ENCODE peak calls at places on chromosomes 5 and 9, in nine cellular contexts. K is foreskin fibroblast; C is ovary; W is gastrocnemius medialis; B is HFF-Myc; Z is brain microvascular endothelial cell; A is stomach; Q is CD4-positive, alpha-beta T cell; U is NB4. D is an unnamed sample.

GRCh38 chr9:128505414-128505765 is 871 bp downstream of the GLE1 start:
- DNase-seq in Q (no peak), K (no peak), C (no peak), W (no peak), A (no peak), Z (no peak), B (no peak), U (no peak), D (no peak)

GRCh38 chr9:116656977-116657376 is 30.1 kb upstream of the TRIM32 start:
- DNase-seq in B (no peak), W (no peak), C (no peak), A (no peak), Q (no peak), U (no peak), Z (no peak), K (peak), D (no peak)

GRCh38 chr5:172502969-172503368 is 48.6 kb upstream of the SH3PXD2B start:
- DNase-seq in Z (no peak), Q (no peak), K (no peak), B (no peak), C (peak), W (no peak), U (peak), A (no peak), D (no peak)

GRCh38 chr9:124659099-124659659 is 111.9 kb downstream of the NR6A1 start:
- DNase-seq in A (peak), C (peak), W (peak), Q (no peak), K (peak), Z (peak), B (peak), U (peak), D (no peak)

GRCh38 chr5:138408023-138408422 is 30.8 kb upstream of the REEP2 start:
- DNase-seq in C (no peak), Z (no peak), Q (no peak), U (no peak), B (no peak), K (no peak), A (peak), W (no peak), D (no peak)

GRCh38 chr9:121640076-121640475 is 11.4 kb upstream of the DAB2IP start:
- DNase-seq in U (peak), A (peak), W (no peak), K (no peak), Q (no peak), B (no peak), C (peak), Z (no peak), D (peak)

GRCh38 chr9:763692-764091 is 77.8 kb upstream of the DMRT1 start:
- DNase-seq in K (no peak), Q (no peak), A (no peak), U (no peak), B (no peak), C (no peak), Z (no peak), W (no peak), D (no peak)

GRCh38 chr9:6930827-6931226 is 173.1 kb downstream of the KDM4C start:
- DNase-seq in U (no peak), B (no peak), W (no peak), A (no peak), Z (peak), Q (no peak), C (no peak), K (peak), D (no peak)

GRCh38 chr9:5321058-5321457 is 16.5 kb upstream of the RLN2 start:
- DNase-seq in W (no peak), A (no peak), Q (no peak), C (no peak), Z (no peak), K (no peak), B (no peak), U (no peak), D (no peak)

GRCh38 chr9:16329699-16330113 is 540.8 kb downstream of the BNC2 start:
- DNase-seq in W (no peak), Z (peak), U (no peak), B (no peak), Q (no peak), K (no peak), A (no peak), C (peak), D (no peak)

GRCh38 chr9:110207071-110207923 is 662 bp downstream of the C9orf152 start:
- DNase-seq in A (peak), U (no peak), W (no peak), Q (no peak), K (no peak), C (no peak), Z (no peak), B (no peak), D (no peak)

DNA sequence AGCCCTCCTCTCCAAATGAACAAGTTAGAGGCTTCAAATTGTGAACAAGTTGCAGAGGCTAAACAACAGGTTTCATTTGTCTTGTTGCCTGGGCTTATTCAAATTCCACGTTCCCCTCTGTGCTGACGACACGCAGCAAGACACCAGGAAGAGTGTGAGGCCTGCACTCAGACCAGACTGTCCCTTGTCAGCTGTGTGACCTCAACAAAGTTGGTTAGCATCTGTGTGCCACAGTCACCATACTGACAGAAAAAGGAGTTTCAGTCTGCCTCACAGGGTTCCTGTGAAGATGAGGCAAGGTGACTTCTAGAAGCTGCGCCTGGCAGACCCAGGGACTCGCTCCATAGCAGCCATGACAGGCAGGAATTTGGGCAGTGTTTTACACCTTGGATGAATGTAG is 22.2 kb upstream of the GABBR2 start:
- DNase-seq in B (no peak), Z (no peak), A (no peak), Q (no peak), C (no peak), W (no peak), U (no peak), K (no peak), D (no peak)
- TF ChIP-seq CTCF in B (no peak), Z (no peak), A (no peak), Q (no peak), C (no peak), W (no peak), U (no peak), K (no peak), D (no peak)

DNA sequence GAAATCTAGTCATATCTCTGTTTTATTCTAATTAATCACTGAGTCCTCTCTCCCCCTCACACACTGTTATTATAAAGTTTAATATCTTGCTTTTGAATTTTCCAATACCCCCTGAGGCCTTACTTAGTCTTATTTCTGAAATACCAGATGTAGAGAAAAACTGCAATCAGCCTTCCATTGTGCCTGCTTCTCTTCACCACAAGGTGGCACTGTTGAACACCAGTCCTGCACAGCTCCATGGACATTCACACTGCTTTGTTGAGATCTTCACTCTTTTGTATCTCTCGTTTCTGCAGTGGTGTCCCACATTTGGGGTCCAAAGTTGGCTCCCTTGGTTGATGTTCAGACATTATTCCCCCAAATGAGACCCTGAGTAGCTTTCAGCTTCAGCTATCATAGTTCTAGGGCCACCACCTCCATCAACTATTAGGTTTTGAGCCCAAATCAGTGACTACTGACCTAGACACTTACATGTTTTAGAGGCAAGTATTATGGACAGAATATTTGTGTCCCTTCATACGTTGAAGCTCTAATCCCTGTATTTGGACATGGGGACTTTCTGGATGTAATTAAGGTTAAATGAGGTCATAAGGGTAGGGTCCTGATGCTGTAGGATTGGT is 24.3 kb downstream of the BOD1 start:
- DNase-seq in Z (no peak), K (no peak), B (no peak), A (no peak), Q (no peak), U (peak), C (no peak), W (no peak), D (no peak)
- TF ChIP-seq CTCF in Z (peak), K (peak), B (peak), A (no peak), Q (peak), U (peak), C (no peak), W (peak), D (peak)

DNA sequence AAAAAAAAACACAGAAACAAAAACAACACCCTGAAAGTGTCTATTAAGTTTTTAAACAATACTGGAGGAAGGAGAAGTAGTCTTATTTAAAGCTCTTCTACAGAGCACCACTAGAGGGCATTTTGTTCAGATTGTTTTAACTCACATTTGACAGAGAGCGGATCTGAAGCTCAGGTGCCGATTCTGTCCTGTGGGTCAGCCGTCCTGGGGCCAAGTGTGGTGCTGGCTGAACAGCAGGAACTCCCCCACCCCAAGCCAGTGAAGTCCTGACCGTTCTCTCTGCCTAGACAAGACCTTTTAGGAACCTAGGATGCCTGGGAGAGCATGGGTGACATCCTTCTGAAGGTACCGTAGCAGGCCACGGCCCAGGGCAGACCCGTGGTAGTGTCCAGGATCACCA is 3.9 kb downstream of the EXOC3 start:
- DNase-seq in U (peak), W (no peak), C (no peak), Z (no peak), A (no peak), B (no peak), Q (no peak), K (no peak), D (peak)
- TF ChIP-seq CTCF in U (peak), W (peak), C (no peak), Z (peak), A (no peak), B (peak), Q (peak), K (peak), D (peak)

GRCh38 chr5:140823475-140823874 is 2.1 kb downstream of the PCDHA5 start:
- DNase-seq in U (no peak), Q (no peak), B (no peak), Z (no peak), K (no peak), C (no peak), A (no peak), W (no peak), D (no peak)

GRCh38 chr5:140822281-140822629 is 842 bp downstream of the PCDHA5 start:
- DNase-seq in K (no peak), U (no peak), A (no peak), C (no peak), W (no peak), B (no peak), Q (no peak), Z (no peak), D (no peak)

GRCh38 chr5:140821375-140822280 is at the start of gene PCDHA5:
- DNase-seq in C (no peak), B (no peak), U (peak), Q (no peak), A (no peak), Z (peak), W (no peak), K (no peak), D (no peak)
- TF ChIP-seq CTCF in C (no peak), B (peak), U (peak), Q (no peak), A (no peak), Z (peak), W (no peak), K (peak), D (no peak)

GRCh38 chr5:123949807-123950206 is 437.8 kb downstream of the CSNK1G3 start:
- DNase-seq in B (no peak), W (no peak), U (no peak), C (no peak), K (no peak), A (no peak), Q (no peak), Z (no peak), D (no peak)
- TF ChIP-seq CTCF in B (no peak), W (no peak), U (no peak), C (no peak), K (no peak), A (no peak), Q (no peak), Z (no peak), D (no peak)

GRCh38 chr9:106648799-106649198 is 214.2 kb upstream of the ZNF462 start:
- DNase-seq in Z (no peak), W (no peak), C (no peak), K (no peak), A (no peak), B (no peak), U (no peak), Q (no peak), D (no peak)
- TF ChIP-seq CTCF in Z (peak), W (peak), C (no peak), K (no peak), A (no peak), B (no peak), U (no peak), Q (no peak), D (peak)

GRCh38 chr5:73558950-73559349 is 6.5 kb downstream of the ANKRA2 start:
- DNase-seq in Q (no peak), C (no peak), A (no peak), W (no peak), U (peak), K (no peak), Z (no peak), B (no peak), D (no peak)
- TF ChIP-seq CTCF in Q (no peak), C (no peak), A (no peak), W (no peak), U (no peak), K (no peak), Z (no peak), B (no peak), D (no peak)

GRCh38 chr9:111356567-111357244 is 26.7 kb upstream of the OR2K2 start:
- DNase-seq in W (no peak), K (peak), Z (peak), U (peak), Q (no peak), A (no peak), C (peak), B (peak), D (no peak)
- TF ChIP-seq CTCF in W (no peak), K (no peak), Z (no peak), U (no peak), Q (no peak), A (no peak), C (no peak), B (no peak), D (no peak)

DNA sequence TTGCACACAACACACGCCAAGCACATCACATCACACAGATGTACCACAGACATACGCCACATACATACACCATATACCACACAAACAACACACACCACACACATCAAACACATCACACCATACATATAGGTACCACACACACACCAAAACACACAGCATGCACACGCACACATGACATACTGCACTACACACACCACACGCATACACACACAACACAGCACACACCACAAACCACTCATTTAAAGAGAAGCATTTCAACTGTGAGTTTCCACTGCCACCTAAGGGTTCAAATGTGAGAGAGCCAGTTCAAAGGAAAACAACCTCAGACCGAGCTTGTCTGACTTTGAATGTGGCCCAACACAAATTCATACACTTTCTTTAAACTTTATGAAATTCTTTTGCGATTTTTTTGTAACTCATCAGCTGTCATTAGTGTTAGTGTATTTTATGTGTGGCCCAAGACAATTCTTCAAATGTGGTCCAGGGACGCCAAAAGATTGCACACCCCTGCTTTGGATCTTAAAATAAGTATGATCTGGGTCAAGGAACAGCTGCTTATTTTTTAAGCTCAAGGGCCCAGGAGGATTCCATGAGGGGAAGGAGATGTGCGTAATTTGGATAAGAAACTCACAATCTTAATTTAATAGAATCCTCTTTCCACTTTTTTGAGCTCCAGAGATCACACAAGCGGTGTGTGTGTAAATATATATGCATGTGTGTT is 494.6 kb downstream of the GADD45G start:
- DNase-seq in B (no peak), C (no peak), U (peak), Q (no peak), W (no peak), Z (peak), K (no peak), A (no peak), D (no peak)
- TF ChIP-seq CTCF in B (peak), C (peak), U (no peak), Q (no peak), W (peak), Z (peak), K (peak), A (no peak), D (peak)